ENCODE peak calls at places on chromosomes 3 and 15, in ten cellular contexts. W, C, A, J, B, O, S, M, H and Z are unnamed samples.

GRCh38 chr15:23516866-23517265 is 48.6 kb upstream of the MKRN3 start:
- DNase-seq in B (no peak), W (no peak), C (no peak), O (no peak), H (no peak), S (no peak), A (no peak), M (no peak), J (no peak), Z (no peak)

GRCh38 chr15:40265355-40265754 is 17.5 kb downstream of the ANKRD63 start:
- DNase-seq in A (no peak), W (no peak), O (no peak), J (no peak), C (no peak), B (no peak), M (no peak), H (no peak), S (no peak), Z (no peak)

GRCh38 chr3:167762296-167762695 is 26.8 kb downstream of the SERPINI1 start:
- DNase-seq in S (no peak), W (no peak), C (no peak), O (no peak), J (no peak), A (no peak), M (no peak), B (no peak), H (no peak), Z (no peak)

GRCh38 chr15:80242132-80242769 is 9.8 kb downstream of the CTXND1 start:
- DNase-seq in A (no peak), O (peak), S (no peak), J (no peak), B (no peak), W (no peak), H (no peak), C (no peak), M (peak), Z (peak)

GRCh38 chr3:34357461-34357860 is 559.0 kb downstream of the PDCD6IP start:
- DNase-seq in M (no peak), O (no peak), C (no peak), H (no peak), B (no peak), J (no peak), S (no peak), W (no peak), A (no peak), Z (no peak)

GRCh38 chr3:118785415-118785814 is 249.2 kb downstream of the IGSF11 start:
- DNase-seq in W (no peak), J (no peak), S (no peak), O (no peak), M (no peak), A (no peak), H (no peak), B (no peak), C (no peak), Z (no peak)

GRCh38 chr3:137062250-137062649 is 104.5 kb downstream of the IL20RB start:
- DNase-seq in M (no peak), S (no peak), O (no peak), B (no peak), J (no peak), W (no peak), C (no peak), H (no peak), A (no peak), Z (no peak)

GRCh38 chr15:43958894-43959330 is 132.1 kb downstream of the WDR76 start:
- DNase-seq in M (no peak), J (no peak), O (no peak), A (no peak), S (no peak), B (no peak), C (no peak), W (no peak), H (no peak), Z (no peak)

GRCh38 chr15:72118400-72118978 is at the start of gene SENP8:
- DNase-seq in B (no peak), O (peak), J (no peak), A (no peak), M (no peak), S (no peak), H (no peak), C (no peak), W (no peak), Z (no peak)

GRCh38 chr3:126765187-126766069 is 61.4 kb downstream of the CHCHD6 start:
- DNase-seq in S (no peak), M (no peak), O (no peak), C (no peak), B (no peak), J (no peak), W (no peak), A (no peak), H (no peak), Z (no peak)

GRCh38 chr15:82710926-82711490 is 1.3 kb upstream of the AP3B2 start:
- DNase-seq in S (no peak), C (no peak), A (no peak), H (no peak), B (no peak), M (no peak), W (no peak), J (no peak), O (no peak), Z (no peak)

GRCh38 chr15:70235347-70235746 is 137.6 kb upstream of the TLE3 start:
- DNase-seq in J (no peak), M (no peak), B (no peak), C (no peak), A (no peak), S (no peak), H (no peak), W (no peak), O (no peak), Z (no peak)